ENCODE peak calls at places on chromosome 21, in ten cellular contexts. W is KG1; B is stimulated activated CD4-positive, alpha-beta T cell treated with anti-CD3 and anti-CD28 coated beads, Interleukin-2, amount 100 ng/mL, for 24 hours; H is D721Med; Q is activated CD8-positive, alpha-beta memory T cell treated with anti-CD3 and anti-CD28 coated beads for 1 hour; V is right lobe of liver; G is mesenteric fat pad; T is AG08395; A is fibroblast of lung; S is NAMALWA. I is an unnamed sample.

GRCh38 chr21:35730325-35730724 is 330.0 kb downstream of the SETD4 start:
- DNase-seq in W (no peak), B (no peak), H (no peak), Q (no peak), V (no peak), G (no peak), T (no peak), A (no peak), S (no peak), I (no peak)

GRCh38 chr21:44606495-44606894 is 5.4 kb upstream of the KRTAP10-8 start:
- DNase-seq in W (no peak), B (no peak), H (no peak), Q (no peak), V (no peak), G (no peak), T (no peak), A (no peak), S (no peak), I (no peak)

GRCh38 chr21:45256021-45256911 is 31.4 kb downstream of the POFUT2 start:
- DNase-seq in W (no peak), B (no peak), H (no peak), Q (no peak), V (no peak), G (peak; percentile 82), T (no peak), A (no peak), S (no peak), I (no peak)

GRCh38 chr21:29320021-29320420 is 21.3 kb downstream of the BACH1 start:
- DNase-seq in W (no peak), B (no peak), H (no peak), Q (no peak), V (no peak), G (no peak), T (no peak), A (no peak), S (no peak), I (no peak)

GRCh38 chr21:36320421-36321324 is 676 bp downstream of the MORC3 start:
- DNase-seq in W (peak; percentile 47), B (peak; percentile 74), H (no peak), Q (no peak), V (peak; percentile 75), G (peak; percentile 93), T (peak; percentile 56), A (peak; percentile 67), S (peak; percentile 72), I (no peak)

GRCh38 chr21:17454315-17455027 is 58.4 kb upstream of the CXADR start:
- DNase-seq in W (no peak), B (peak; percentile 67), H (peak; percentile 47), Q (no peak), V (no peak), G (no peak), T (peak; percentile 59), A (peak; percentile 88), S (peak; percentile 28), I (peak; percentile 55)

GRCh38 chr21:21286170-21286798 is 288.1 kb downstream of the NCAM2 start:
- DNase-seq in W (no peak), B (no peak), H (no peak), Q (no peak), V (no peak), G (no peak), T (no peak), A (no peak), S (peak; percentile 34), I (no peak)

GRCh38 chr21:31115249-31115648 is 77.0 kb upstream of the KRTAP19-8 start:
- DNase-seq in W (no peak), B (no peak), H (no peak), Q (no peak), V (no peak), G (no peak), T (no peak), A (no peak), S (no peak), I (no peak)

GRCh38 chr21:33386222-33386784 is 16.9 kb upstream of the IFNGR2 start:
- DNase-seq in W (no peak), B (no peak), H (no peak), Q (no peak), V (no peak), G (no peak), T (no peak), A (no peak), S (no peak), I (no peak)

GRCh38 chr21:38623552-38623951 is 125.3 kb upstream of the ERG start:
- DNase-seq in W (no peak), B (no peak), H (no peak), Q (no peak), V (no peak), G (no peak), T (no peak), A (no peak), S (no peak), I (no peak)

GRCh38 chr21:38798481-38798882 is 7.2 kb upstream of the ETS2 start:
- DNase-seq in W (no peak), B (peak; percentile 32), H (no peak), Q (no peak), V (no peak), G (no peak), T (no peak), A (no peak), S (no peak), I (no peak)

GRCh38 chr21:46371204-46372013 is 47.5 kb downstream of the PCNT start:
- DNase-seq in W (no peak), B (no peak), H (no peak), Q (no peak), V (no peak), G (no peak), T (no peak), A (no peak), S (no peak), I (no peak)

GRCh38 chr21:45418301-45419071 is 13.5 kb downstream of the COL18A1 start:
- DNase-seq in W (no peak), B (no peak), H (no peak), Q (no peak), V (peak; percentile 46), G (no peak), T (no peak), A (no peak), S (no peak), I (no peak)

GRCh38 chr21:43312011-43312410 is 114.9 kb downstream of the SIK1 start:
- DNase-seq in W (no peak), B (no peak), H (no peak), Q (no peak), V (no peak), G (no peak), T (no peak), A (no peak), S (peak; percentile 29), I (no peak)

GRCh38 chr21:35994605-35995004 is 65.7 kb downstream of the SETD4 start:
- DNase-seq in W (no peak), B (no peak), H (no peak), Q (no peak), V (no peak), G (no peak), T (no peak), A (no peak), S (no peak), I (no peak)

GRCh38 chr21:46636550-46637289 is 1.2 kb downstream of the PRMT2 start:
- DNase-seq in W (no peak), B (no peak), H (no peak), Q (no peak), V (no peak), G (no peak), T (no peak), A (no peak), S (no peak), I (no peak)

GRCh38 chr21:44869860-44870747 is 3.4 kb downstream of the PTTG1IP start:
- DNase-seq in W (no peak), B (no peak), H (no peak), Q (no peak), V (peak; percentile 38), G (no peak), T (peak; percentile 85), A (peak; percentile 88), S (no peak), I (peak; percentile 80)

GRCh38 chr21:38831526-38832467 is 26.1 kb downstream of the ETS2 start:
- DNase-seq in W (peak; percentile 79), B (peak; percentile 14), H (no peak), Q (no peak), V (no peak), G (no peak), T (peak; percentile 84), A (peak; percentile 100), S (peak; percentile 93), I (peak; percentile 86)

GRCh38 chr21:34004984-34005383 is 68.4 kb upstream of the MRPS6 start:
- DNase-seq in W (no peak), B (no peak), H (no peak), Q (no peak), V (no peak), G (no peak), T (no peak), A (peak; percentile 32), S (no peak), I (no peak)

I was measured in GM04503.